ENCODE peak calls at places on chromosome 7, in nine cellular contexts. G, O, V, U, N, M, D, Z and P are unnamed samples.

GRCh38 chr7:74043523-74043951 is 15.6 kb downstream of the ELN start:
- DNase-seq in G (peak; percentile 63), O (no peak), V (no peak), U (no peak), N (no peak), M (no peak), D (no peak), Z (peak; percentile 57), P (no peak)

GRCh38 chr7:112453505-112454171 is 3.4 kb downstream of the IFRD1 start:
- DNase-seq in G (peak; percentile 84), O (peak; percentile 43), V (no peak), U (no peak), N (peak; percentile 14), M (no peak), D (no peak), Z (no peak), P (no peak)

GRCh38 chr7:81882086-81882485 is 112.2 kb upstream of the HGF start:
- DNase-seq in G (no peak), O (peak; percentile 52), V (no peak), U (no peak), N (no peak), M (no peak), D (no peak), Z (no peak), P (no peak)

GRCh38 chr7:128497405-128497804 is 20.9 kb downstream of the METTL2B start:
- DNase-seq in G (no peak), O (no peak), V (no peak), U (no peak), N (no peak), M (no peak), D (no peak), Z (no peak), P (no peak)

GRCh38 chr7:128366290-128366689 is 4.8 kb upstream of the PRRT4 start:
- DNase-seq in G (no peak), O (no peak), V (no peak), U (no peak), N (no peak), M (no peak), D (no peak), Z (no peak), P (no peak)

GRCh38 chr7:104137971-104138370 is 69.8 kb downstream of the ORC5 start:
- DNase-seq in G (peak; percentile 75), O (peak; percentile 54), V (no peak), U (peak; percentile 11), N (peak; percentile 22), M (no peak), D (no peak), Z (no peak), P (no peak)

GRCh38 chr7:137626469-137627067 is 220.2 kb downstream of the DGKI start:
- DNase-seq in G (peak; percentile 54), O (peak; percentile 59), V (no peak), U (no peak), N (no peak), M (peak; percentile 42), D (no peak), Z (no peak), P (no peak)

GRCh38 chr7:150446288-150446938 is 4.0 kb upstream of the GIMAP8 start:
- DNase-seq in G (no peak), O (no peak), V (no peak), U (no peak), N (no peak), M (no peak), D (no peak), Z (no peak), P (no peak)

GRCh38 chr7:7764515-7765138 is 46.2 kb upstream of the RPA3 start:
- DNase-seq in G (no peak), O (no peak), V (no peak), U (no peak), N (no peak), M (no peak), D (no peak), Z (no peak), P (no peak)

GRCh38 chr7:113606325-113606724 is 312.5 kb downstream of the PPP1R3A start:
- DNase-seq in G (no peak), O (no peak), V (no peak), U (no peak), N (no peak), M (no peak), D (no peak), Z (no peak), P (no peak)